ENCODE peak calls at places on chromosome 19, in six cellular contexts. F, M, H, O, U and T are unnamed samples. For H3K36me3, the result is how much of the 10 kb centered on the place peaks cover.

GRCh38 chr19:17682273-17682672 is 5.9 kb downstream of the UNC13A start:
- DNase-seq in F (no peak), M (no peak), H (no peak), O (no peak), U (no peak), T (no peak)

GRCh38 chr19:14113762-14114414 is 3.7 kb downstream of the PRKACA start:
- DNase-seq in F (no peak), M (no peak), H (peak), O (no peak), U (no peak), T (no peak)

GRCh38 chr19:13347351-13347750 is 158.9 kb downstream of the CACNA1A start:
- DNase-seq in F (no peak), M (no peak), H (no peak), O (no peak), U (no peak), T (no peak)

GRCh38 chr19:16202320-16203255 is 4.9 kb downstream of the AP1M1 start:
- DNase-seq in F (no peak), M (no peak), H (peak), O (no peak), U (no peak), T (no peak)

GRCh38 chr19:38617764-38618589 is at the start of gene MAP4K1:
- DNase-seq in F (no peak), M (no peak), H (peak), O (no peak), U (peak), T (peak)

GRCh38 chr19:20365146-20365545 is 198.1 kb downstream of the ZNF486 start:
- DNase-seq in F (no peak), M (no peak), H (no peak), O (no peak), U (no peak), T (no peak)

GRCh38 chr19:2049741-2050348 is 1.2 kb downstream of the MKNK2 start:
- DNase-seq in F (peak), M (peak), H (peak), O (peak), U (peak), T (no peak)

GRCh38 chr19:40799558-40800338 is 757 bp downstream of the EGLN2 start:
- DNase-seq in F (no peak), M (no peak), H (peak), O (no peak), U (peak), T (peak)

GRCh38 chr19:17113127-17113785 is 37.7 kb downstream of the MYO9B start:
- DNase-seq in F (no peak), M (no peak), H (no peak), O (no peak), U (no peak), T (no peak)

GRCh38 chr19:55014714-55015113 is 23.4 kb downstream of the GP6 start:
- DNase-seq in F (no peak), M (no peak), H (no peak), O (no peak), U (no peak), T (no peak)

GRCh38 chr19:36182612-36183454 is 30.6 kb upstream of the COX7A1 start:
- DNase-seq in F (no peak), M (peak), H (no peak), O (no peak), U (no peak), T (no peak)

GRCh38 chr19:16225279-16226183 is 27.8 kb downstream of the AP1M1 start:
- DNase-seq in F (no peak), M (no peak), H (peak), O (peak), U (no peak), T (no peak)

GRCh38 chr19:43739836-43740235 is 14.9 kb downstream of the SMG9 start:
- DNase-seq in F (peak), M (no peak), H (no peak), O (no peak), U (no peak), T (no peak)

GRCh38 chr19:12555456-12555930 is 4.2 kb upstream of the ZNF564 start:
- DNase-seq in F (no peak), M (no peak), H (no peak), O (no peak), U (no peak), T (no peak)

GRCh38 chr19:28289294-28290063 is 923.5 kb downstream of the UQCRFS1 start:
- DNase-seq in F (no peak), M (no peak), H (no peak), O (no peak), U (no peak), T (no peak)

GRCh38 chr19:28638445-28638844 is 574.5 kb downstream of the UQCRFS1 start:
- DNase-seq in F (no peak), M (no peak), H (no peak), O (no peak), U (no peak), T (no peak)

GRCh38 chr19:661427-662196 is 1.4 kb downstream of the RNF126 start:
- DNase-seq in F (no peak), M (no peak), H (no peak), O (no peak), U (no peak), T (peak)

GRCh38 chr19:55647732-55648656 is at the start of gene CCDC106:
- DNase-seq in F (no peak), M (peak), H (peak), O (no peak), U (no peak), T (peak)

GRCh38 chr19:38781058-38781457 is 7.7 kb upstream of the LGALS7 start:
- DNase-seq in F (no peak), M (no peak), H (no peak), O (no peak), U (no peak), T (no peak)

GRCh38 chr19:19551862-19552192 is 13.8 kb downstream of the CILP2 start:
- DNase-seq in F (no peak), M (no peak), H (no peak), O (no peak), U (no peak), T (no peak)

GRCh38 chr19:46471116-46471733 is at the start of gene PNMA8A:
- DNase-seq in F (no peak), M (peak), H (peak), O (no peak), U (peak), T (no peak)

GRCh38 chr19:53432088-53432661 is 391 bp downstream of the ZNF761 start:
- DNase-seq in F (no peak), M (peak), H (peak), O (no peak), U (peak), T (peak)

GRCh38 chr19:3710265-3710812 is 2.2 kb downstream of the TJP3 start:
- DNase-seq in F (peak), M (peak), H (peak), O (peak), U (peak), T (no peak)

GRCh38 chr19:10699650-10700335 is 1.4 kb upstream of the QTRT1 start:
- DNase-seq in F (no peak), M (peak), H (no peak), O (no peak), U (no peak), T (peak)

GRCh38 chr19:10706990-10707389 is 5.8 kb downstream of the QTRT1 start:
- DNase-seq in F (no peak), M (no peak), H (no peak), O (no peak), U (no peak), T (no peak)

GRCh38 chr19:10707440-10707839 is 6.2 kb downstream of the QTRT1 start:
- DNase-seq in F (no peak), M (no peak), H (no peak), O (no peak), U (no peak), T (no peak)

DNA sequence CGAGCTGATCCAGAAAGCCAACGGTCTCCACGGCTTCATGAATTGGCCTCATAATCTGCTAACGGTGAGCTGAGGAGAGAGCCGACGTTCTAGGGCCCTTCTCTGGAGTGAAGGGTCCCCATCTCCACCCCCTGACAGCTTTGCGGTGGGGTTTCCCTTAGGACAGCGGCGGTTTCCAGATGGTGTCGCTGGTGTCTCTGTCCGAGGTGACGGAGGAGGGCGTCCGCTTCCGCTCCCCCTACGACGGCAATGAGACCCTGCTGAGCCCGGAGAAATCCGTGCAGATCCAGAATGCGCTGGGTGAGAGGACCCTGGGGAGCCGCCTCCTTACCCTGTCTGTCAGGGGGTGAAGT is 692 bp downstream of the QTRT1 start:
- DNase-seq in F (no peak), M (no peak), H (no peak), O (no peak), U (no peak), T (no peak)
- H3K27ac ChIP-seq in F (peak), M (no peak), H (peak), O (no peak), U (no peak), T (peak)

GRCh38 chr19:6374179-6374709 is 1.5 kb downstream of the PSPN start:
- DNase-seq in F (no peak), M (no peak), H (no peak), O (no peak), U (no peak), T (no peak)
- H3K4me3 ChIP-seq in F (peak), M (peak), H (peak), O (peak), U (peak), T (no peak)

DNA sequence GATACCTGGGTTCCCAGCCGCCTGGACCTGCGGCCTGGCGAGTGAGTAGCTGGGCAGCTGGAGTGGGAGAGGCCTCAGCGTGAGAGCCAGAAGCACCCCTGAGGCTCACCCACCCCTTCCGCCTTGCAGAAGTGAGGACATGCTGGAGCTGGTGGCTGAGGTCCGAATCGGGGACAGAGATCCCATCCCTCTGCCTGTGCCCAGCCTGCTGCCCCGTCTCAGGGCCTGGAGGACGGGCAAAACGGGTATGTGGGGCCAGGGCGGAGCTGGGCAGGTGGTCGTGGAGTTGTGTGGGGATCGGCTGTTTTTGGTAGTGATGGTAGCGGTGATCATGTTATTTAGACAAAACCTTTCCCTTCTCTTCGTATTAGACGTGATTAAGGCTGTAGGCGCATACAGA is 4.6 kb downstream of the SCAF1 start:
- DNase-seq in F (no peak), M (no peak), H (no peak), O (no peak), U (no peak), T (no peak)
- H3K36me3 ChIP-seq in F (under half), M (under half), H (under half), O (under half), U (under half), T (under half)

GRCh38 chr19:57815247-57816075 is 748 bp upstream of the ZNF552 start:
- DNase-seq in F (no peak), M (no peak), H (no peak), O (no peak), U (no peak), T (no peak)
- H3K27ac ChIP-seq in F (peak), M (no peak), H (peak), O (no peak), U (peak), T (peak)

GRCh38 chr19:7925171-7925837 is 631 bp downstream of the CTXN1 start:
- DNase-seq in F (no peak), M (peak), H (peak), O (no peak), U (no peak), T (peak)
- H3K4me3 ChIP-seq in F (peak), M (peak), H (peak), O (peak), U (peak), T (no peak)

GRCh38 chr19:45271709-45272108 is 20.6 kb downstream of the MARK4 start:
- DNase-seq in F (no peak), M (no peak), H (no peak), O (no peak), U (no peak), T (no peak)
- H3K36me3 ChIP-seq in F (under half), M (under half), H (half or more), O (under half), U (under half), T (under half)

GRCh38 chr19:30883071-30883470 is 466.2 kb downstream of the TSHZ3 start:
- DNase-seq in F (no peak), M (no peak), H (no peak), O (no peak), U (no peak), T (no peak)

GRCh38 chr19:30888937-30889336 is 460.3 kb downstream of the TSHZ3 start:
- DNase-seq in F (no peak), M (no peak), H (no peak), O (no peak), U (no peak), T (no peak)

GRCh38 chr19:30884146-30884812 is 465.0 kb downstream of the TSHZ3 start:
- DNase-seq in F (no peak), M (no peak), H (no peak), O (no peak), U (no peak), T (no peak)

GRCh38 chr19:30890033-30890432 is 459.2 kb downstream of the TSHZ3 start:
- DNase-seq in F (no peak), M (no peak), H (no peak), O (no peak), U (no peak), T (no peak)

GRCh38 chr19:30887042-30887441 is 462.2 kb downstream of the TSHZ3 start:
- DNase-seq in F (no peak), M (no peak), H (no peak), O (no peak), U (no peak), T (no peak)
- H3K27ac ChIP-seq in F (no peak), M (no peak), H (no peak), O (no peak), U (no peak), T (no peak)